ENCODE peak calls at places on chromosomes 12 and 14, in nine cellular contexts. K, V, P, X, D, B, H, R and N are unnamed samples.

GRCh38 chr14:99522457-99522891 is 41.3 kb downstream of the CCNK start:
- DNase-seq in K (no peak), V (no peak), P (peak), X (no peak), D (peak), B (no peak), H (no peak), R (no peak), N (no peak)

GRCh38 chr14:96225745-96226151 is 21.1 kb downstream of the BDKRB2 start:
- DNase-seq in K (no peak), V (no peak), P (peak), X (no peak), D (no peak), B (peak), H (no peak), R (no peak), N (no peak)

GRCh38 chr14:79587194-79587593 is 624.1 kb downstream of the DIO2 start:
- DNase-seq in K (no peak), V (no peak), P (no peak), X (no peak), D (no peak), B (no peak), H (no peak), R (no peak), N (no peak)

GRCh38 chr14:30270200-30271161 is 288.5 kb upstream of the G2E3 start:
- DNase-seq in K (peak), V (peak), P (peak), X (peak), D (peak), B (peak), H (peak), R (peak), N (peak)

GRCh38 chr14:23275412-23275811 is 10.5 kb downstream of the HOMEZ start:
- DNase-seq in K (no peak), V (no peak), P (no peak), X (no peak), D (no peak), B (no peak), H (no peak), R (no peak), N (no peak)

GRCh38 chr14:23577004-23577681 is 1.4 kb downstream of the JPH4 start:
- DNase-seq in K (no peak), V (no peak), P (no peak), X (no peak), D (no peak), B (peak), H (no peak), R (no peak), N (peak)

GRCh38 chr14:60760648-60761364 is 26.2 kb downstream of the MNAT1 start:
- DNase-seq in K (no peak), V (no peak), P (no peak), X (no peak), D (no peak), B (no peak), H (no peak), R (no peak), N (no peak)

GRCh38 chr14:42224053-42224888 is 617.6 kb downstream of the LRFN5 start:
- DNase-seq in K (no peak), V (peak), P (peak), X (peak), D (peak), B (peak), H (no peak), R (no peak), N (no peak)

GRCh38 chr12:64010069-64010686 is 165.7 kb downstream of the SRGAP1 start:
- DNase-seq in K (no peak), V (no peak), P (no peak), X (no peak), D (no peak), B (no peak), H (no peak), R (no peak), N (peak)

GRCh38 chr14:61585598-61586538 is 109.4 kb upstream of the HIF1A start:
- DNase-seq in K (no peak), V (no peak), P (no peak), X (no peak), D (no peak), B (no peak), H (peak), R (peak), N (no peak)

GRCh38 chr12:102294568-102294967 is 96.9 kb upstream of the PMCH start:
- DNase-seq in K (no peak), V (no peak), P (no peak), X (no peak), D (no peak), B (no peak), H (no peak), R (no peak), N (no peak)

GRCh38 chr14:64303471-64303917 is 9.3 kb upstream of the ESR2 start:
- DNase-seq in K (no peak), V (no peak), P (no peak), X (no peak), D (peak), B (no peak), H (no peak), R (no peak), N (peak)

GRCh38 chr14:102375126-102375525 is 12.4 kb downstream of the TECPR2 start:
- DNase-seq in K (no peak), V (no peak), P (no peak), X (peak), D (no peak), B (no peak), H (no peak), R (no peak), N (no peak)

GRCh38 chr12:13223176-13223806 is 26.8 kb downstream of the EMP1 start:
- DNase-seq in K (no peak), V (no peak), P (peak), X (no peak), D (peak), B (no peak), H (no peak), R (no peak), N (no peak)

GRCh38 chr12:122687091-122687490 is 16.1 kb downstream of the HCAR2 start:
- DNase-seq in K (no peak), V (no peak), P (no peak), X (no peak), D (no peak), B (no peak), H (peak), R (no peak), N (no peak)

GRCh38 chr12:124545508-124546418 is 21.6 kb downstream of the NCOR2 start:
- DNase-seq in K (no peak), V (no peak), P (no peak), X (peak), D (no peak), B (no peak), H (no peak), R (no peak), N (peak)

GRCh38 chr14:85535916-85536834 is 6.2 kb downstream of the FLRT2 start:
- DNase-seq in K (no peak), V (no peak), P (no peak), X (no peak), D (peak), B (no peak), H (no peak), R (no peak), N (no peak)

GRCh38 chr14:63542231-63542999 is 762 bp downstream of the PPP2R5E start:
- DNase-seq in K (no peak), V (peak), P (no peak), X (peak), D (no peak), B (peak), H (peak), R (no peak), N (peak)

GRCh38 chr12:118447181-118447580 is 70.8 kb downstream of the SUDS3 start:
- DNase-seq in K (no peak), V (no peak), P (no peak), X (no peak), D (no peak), B (no peak), H (no peak), R (no peak), N (no peak)

GRCh38 chr12:56080556-56081138 is 682 bp downstream of the ERBB3 start:
- DNase-seq in K (no peak), V (no peak), P (no peak), X (peak), D (no peak), B (no peak), H (no peak), R (no peak), N (no peak)

GRCh38 chr12:16359512-16360491 is 12.4 kb downstream of the MGST1 start:
- DNase-seq in K (no peak), V (peak), P (no peak), X (peak), D (peak), B (peak), H (no peak), R (peak), N (no peak)

GRCh38 chr14:24982472-24983155 is 67.3 kb downstream of the STXBP6 start:
- DNase-seq in K (no peak), V (no peak), P (no peak), X (no peak), D (no peak), B (no peak), H (no peak), R (no peak), N (no peak)

GRCh38 chr12:57452181-57452936 is 2.7 kb upstream of the INHBE start:
- DNase-seq in K (no peak), V (no peak), P (no peak), X (peak), D (no peak), B (no peak), H (peak), R (peak), N (no peak)

GRCh38 chr12:45727994-45728624 is 1.4 kb upstream of the ARID2 start:
- DNase-seq in K (no peak), V (no peak), P (no peak), X (peak), D (no peak), B (no peak), H (no peak), R (no peak), N (peak)

GRCh38 chr12:107126688-107127481 is 33.5 kb upstream of the CRY1 start:
- DNase-seq in K (no peak), V (no peak), P (no peak), X (no peak), D (no peak), B (no peak), H (no peak), R (no peak), N (no peak)
- TF ChIP-seq CTCF in K (peak), V (peak), P (peak), X (no peak), D (peak), B (no peak), H (no peak), R (no peak), N (no peak)

GRCh38 chr12:3802721-3803120 is 49.8 kb upstream of the CRACR2A start:
- DNase-seq in K (no peak), V (no peak), P (no peak), X (no peak), D (no peak), B (no peak), H (no peak), R (no peak), N (no peak)

GRCh38 chr12:3795096-3795799 is 42.3 kb upstream of the CRACR2A start:
- DNase-seq in K (no peak), V (no peak), P (no peak), X (no peak), D (no peak), B (no peak), H (no peak), R (no peak), N (no peak)

GRCh38 chr12:3792623-3793288 is 39.8 kb upstream of the CRACR2A start:
- DNase-seq in K (no peak), V (no peak), P (no peak), X (no peak), D (no peak), B (no peak), H (no peak), R (no peak), N (no peak)

GRCh38 chr12:3795800-3796133 is 42.9 kb upstream of the CRACR2A start:
- DNase-seq in K (no peak), V (no peak), P (no peak), X (no peak), D (no peak), B (no peak), H (no peak), R (no peak), N (no peak)

DNA sequence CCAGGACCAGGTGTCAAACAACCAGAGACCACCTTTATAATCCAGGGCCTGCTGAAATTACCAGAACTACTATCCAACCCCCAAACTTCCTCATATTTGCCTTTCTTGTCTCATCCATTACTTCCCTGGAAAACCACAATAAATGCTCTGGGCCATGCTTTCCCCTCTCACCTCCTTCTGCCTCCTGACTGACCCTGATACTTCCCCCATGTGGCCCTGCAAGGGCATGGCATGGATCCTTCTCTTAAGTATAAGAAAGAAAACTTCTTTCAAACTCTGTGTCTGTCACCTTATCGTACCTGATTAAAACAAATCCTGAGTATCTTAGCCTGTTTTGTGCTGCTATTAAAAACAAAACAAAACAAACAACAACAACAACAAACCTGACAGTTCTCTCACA is 44.7 kb upstream of the CRACR2A start:
- DNase-seq in K (no peak), V (no peak), P (no peak), X (no peak), D (no peak), B (no peak), H (no peak), R (no peak), N (no peak)
- TF ChIP-seq CTCF in K (no peak), V (peak), P (peak), X (no peak), D (no peak), B (no peak), H (no peak), R (no peak), N (no peak)

GRCh38 chr12:69583203-69583602 is 2.1 kb upstream of the CCT2 start:
- DNase-seq in K (no peak), V (no peak), P (no peak), X (no peak), D (no peak), B (no peak), H (no peak), R (no peak), N (no peak)

GRCh38 chr12:69578283-69578682 is 7.0 kb upstream of the CCT2 start:
- DNase-seq in K (no peak), V (no peak), P (no peak), X (no peak), D (no peak), B (no peak), H (no peak), R (no peak), N (no peak)

GRCh38 chr12:69580074-69580473 is 5.2 kb upstream of the CCT2 start:
- DNase-seq in K (no peak), V (no peak), P (no peak), X (no peak), D (no peak), B (no peak), H (no peak), R (no peak), N (no peak)

GRCh38 chr12:69575346-69575745 is 9.9 kb upstream of the CCT2 start:
- DNase-seq in K (no peak), V (no peak), P (no peak), X (no peak), D (no peak), B (no peak), H (no peak), R (no peak), N (no peak)

GRCh38 chr12:69579029-69579428 is 6.2 kb upstream of the CCT2 start:
- DNase-seq in K (no peak), V (no peak), P (no peak), X (no peak), D (no peak), B (no peak), H (no peak), R (no peak), N (no peak)
- TF ChIP-seq CTCF in K (no peak), V (no peak), P (no peak), X (no peak), D (no peak), B (no peak), H (no peak), R (no peak), N (no peak)

GRCh38 chr12:5204831-5205230 is 161.2 kb downstream of the KCNA5 start:
- DNase-seq in K (no peak), V (no peak), P (no peak), X (no peak), D (no peak), B (no peak), H (no peak), R (no peak), N (no peak)
- TF ChIP-seq CTCF in K (no peak), V (no peak), P (no peak), X (no peak), D (no peak), B (no peak), H (no peak), R (no peak), N (no peak)

GRCh38 chr12:42143401-42144173 is 1.1 kb downstream of the GXYLT1 start:
- DNase-seq in K (no peak), V (no peak), P (no peak), X (no peak), D (no peak), B (no peak), H (no peak), R (no peak), N (peak)

GRCh38 chr12:42144424-42145196 is at the start of gene GXYLT1:
- DNase-seq in K (peak), V (peak), P (peak), X (peak), D (peak), B (peak), H (peak), R (peak), N (peak)

GRCh38 chr12:42144174-42144423 is 575 bp downstream of the GXYLT1 start:
- DNase-seq in K (no peak), V (peak), P (no peak), X (no peak), D (no peak), B (no peak), H (no peak), R (no peak), N (no peak)

GRCh38 chr12:42145197-42145549 is 499 bp upstream of the GXYLT1 start:
- DNase-seq in K (no peak), V (no peak), P (no peak), X (peak), D (no peak), B (no peak), H (no peak), R (no peak), N (no peak)

DNA sequence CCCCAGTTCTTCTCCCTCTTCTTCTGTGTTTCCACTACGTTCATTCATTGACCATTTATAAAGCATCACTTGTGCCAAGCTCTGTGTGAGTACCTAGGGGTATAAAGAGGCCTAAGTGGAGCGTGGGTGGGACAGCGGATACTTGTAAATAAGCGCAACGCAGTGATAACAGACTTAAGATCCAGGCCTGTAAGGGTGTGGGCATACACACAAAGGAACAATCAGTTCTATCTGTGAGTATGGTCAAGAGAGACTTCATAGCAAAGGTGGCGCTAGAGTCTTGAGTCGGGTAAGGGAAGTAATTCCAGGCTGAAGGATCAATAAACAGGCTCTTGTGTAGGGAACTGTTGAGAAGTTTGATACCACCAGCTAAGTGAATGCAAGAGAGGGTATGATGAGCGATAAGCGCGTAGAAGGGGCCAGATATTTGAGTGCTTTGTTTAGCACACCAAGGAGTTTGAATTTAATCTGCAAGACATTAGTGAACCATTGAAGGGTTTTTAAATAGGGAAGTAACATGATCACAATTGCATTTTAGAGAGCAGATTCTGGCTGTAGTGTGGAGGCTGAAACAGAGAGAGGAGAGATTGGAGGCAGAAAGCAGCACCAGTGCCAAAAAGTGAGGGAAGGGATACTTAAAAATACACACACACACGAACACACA is 1.0 kb upstream of the GXYLT1 start:
- DNase-seq in K (no peak), V (no peak), P (no peak), X (no peak), D (no peak), B (no peak), H (no peak), R (no peak), N (no peak)
- TF ChIP-seq CTCF in K (no peak), V (no peak), P (no peak), X (no peak), D (peak), B (no peak), H (no peak), R (no peak), N (no peak)

DNA sequence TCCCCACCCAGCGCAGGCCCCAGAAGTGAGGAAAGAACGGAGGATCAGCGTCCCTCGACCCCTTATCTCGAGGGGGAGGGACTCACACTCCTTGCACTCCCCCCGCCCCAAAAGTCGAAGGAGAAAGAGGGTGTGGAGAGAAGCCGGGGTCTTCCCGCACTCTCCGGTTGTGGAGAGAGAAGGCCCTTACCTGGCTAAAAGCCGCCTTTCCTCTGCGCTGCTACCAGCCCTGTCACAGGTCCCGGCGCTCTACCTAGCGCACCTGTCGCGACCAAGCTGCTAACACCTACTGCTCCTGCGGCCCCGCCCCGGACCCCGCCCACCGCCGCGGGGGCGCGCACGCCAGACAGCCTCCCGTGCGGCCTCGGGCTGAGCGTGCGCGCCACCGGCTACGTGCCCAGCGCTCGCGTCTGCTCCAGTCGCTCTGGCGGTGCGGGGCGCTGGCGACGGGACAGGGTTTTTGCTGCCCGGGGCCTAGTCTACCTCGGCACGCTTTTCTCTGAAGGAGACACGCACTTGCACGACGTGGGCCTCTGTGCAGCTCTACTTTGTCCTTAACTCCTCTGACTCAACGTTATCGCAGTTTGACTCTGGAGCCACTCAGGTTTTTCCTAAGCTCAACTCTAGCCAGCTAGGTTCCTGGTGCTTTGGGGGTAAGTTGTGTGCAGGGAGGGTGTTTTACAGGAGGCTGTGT is at the start of gene LIMA1:
- DNase-seq in K (peak), V (peak), P (peak), X (peak), D (peak), B (peak), H (peak), R (peak), N (peak)
- TF ChIP-seq CTCF in K (no peak), V (no peak), P (peak), X (peak), D (no peak), B (no peak), H (peak), R (no peak), N (no peak)

DNA sequence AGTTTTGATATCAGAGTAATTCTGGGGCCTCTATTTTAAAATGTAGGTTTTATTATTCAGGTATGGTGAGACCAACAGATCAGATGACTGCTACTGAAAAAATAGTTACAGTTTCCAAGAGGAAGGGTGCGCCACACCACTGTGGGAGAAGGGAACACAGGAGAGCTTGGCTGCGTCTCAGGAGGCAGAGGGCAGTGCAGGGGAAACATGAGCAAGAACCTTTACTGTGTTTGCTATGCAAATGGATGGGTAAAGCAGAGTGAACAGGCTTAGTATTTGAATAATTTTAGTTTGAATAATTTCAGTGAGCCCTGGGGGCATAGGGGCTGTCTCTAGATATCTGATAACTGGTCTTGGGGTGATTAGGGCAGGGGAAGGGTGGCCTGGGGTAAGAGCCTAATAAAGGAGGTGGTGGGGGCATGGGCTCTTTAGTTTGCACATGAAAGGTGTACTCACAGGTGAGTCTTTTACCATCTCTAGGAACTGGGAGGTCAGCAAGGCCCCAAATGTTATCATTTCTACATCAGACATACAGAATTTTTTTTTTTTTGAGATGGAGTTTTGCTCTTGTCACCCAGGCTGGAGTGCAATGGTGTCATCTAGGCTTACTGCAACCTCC is 196.8 kb upstream of the NEDD1 start:
- DNase-seq in K (no peak), V (no peak), P (no peak), X (no peak), D (no peak), B (no peak), H (no peak), R (no peak), N (no peak)
- TF ChIP-seq CTCF in K (no peak), V (no peak), P (no peak), X (no peak), D (no peak), B (no peak), H (no peak), R (no peak), N (no peak)